ENCODE peak calls at places on chromosomes 11 and 22, in eight cellular contexts. J, V, T, Z, P, F, W and Y are unnamed samples.

GRCh38 chr11:32960553-32961164 is 55.0 kb upstream of the DEPDC7 start:
- DNase-seq in W (no peak), F (no peak), P (no peak), T (no peak), Z (no peak), V (no peak), J (no peak), Y (no peak)

GRCh38 chr22:33328789-33329296 is 270.7 kb upstream of the SYN3 start:
- DNase-seq in V (no peak), T (no peak), W (no peak), J (no peak), Z (no peak), F (no peak), P (no peak), Y (no peak)

GRCh38 chr11:36775157-36775556 is 177.1 kb upstream of the RAG2 start:
- DNase-seq in V (no peak), Z (no peak), J (no peak), F (no peak), W (no peak), T (no peak), P (no peak), Y (no peak)

GRCh38 chr22:39723899-39724351 is 153.4 kb downstream of the CACNA1I start:
- DNase-seq in W (no peak), V (no peak), J (no peak), T (no peak), Z (no peak), P (no peak), F (no peak), Y (peak; percentile 82)

GRCh38 chr11:115869780-115870431 is 365.7 kb upstream of the CADM1 start:
- DNase-seq in J (peak; percentile 54), W (no peak), F (no peak), V (peak; percentile 35), T (no peak), P (peak; percentile 15), Z (no peak), Y (no peak)

GRCh38 chr11:128207861-128208321 is 379.5 kb downstream of the ETS1 start:
- DNase-seq in P (no peak), Z (no peak), V (no peak), J (no peak), W (no peak), F (no peak), T (no peak), Y (no peak)

GRCh38 chr22:50641696-50642607 is 14.0 kb upstream of the ARSA start:
- DNase-seq in Z (peak; percentile 32), V (peak; percentile 74), T (no peak), W (no peak), F (no peak), J (peak; percentile 75), P (no peak), Y (peak; percentile 66)

GRCh38 chr11:118696673-118697226 is 17.3 kb upstream of the TREH start:
- DNase-seq in T (no peak), F (no peak), Z (no peak), J (no peak), V (no peak), W (no peak), P (no peak), Y (no peak)

GRCh38 chr11:31702966-31703365 is 108.2 kb downstream of the PAX6 start:
- DNase-seq in W (no peak), Z (no peak), T (no peak), P (no peak), F (no peak), V (no peak), J (no peak), Y (no peak)

GRCh38 chr22:19716041-19716828 is 1.9 kb downstream of the SEPTIN5 start:
- DNase-seq in F (no peak), T (no peak), J (no peak), P (no peak), V (no peak), Z (no peak), W (no peak), Y (no peak)

GRCh38 chr11:107752954-107753822 is 41.3 kb upstream of the SLN start:
- DNase-seq in T (no peak), J (no peak), P (no peak), Z (no peak), W (no peak), V (no peak), F (no peak), Y (no peak)

GRCh38 chr11:46127150-46127638 is 5.9 kb upstream of the PHF21A start:
- DNase-seq in W (peak; percentile 23), Z (no peak), F (no peak), V (peak; percentile 27), J (no peak), P (peak; percentile 47), T (no peak), Y (peak; percentile 19)

GRCh38 chr22:25403752-25404471 is 160.6 kb upstream of the GRK3 start:
- DNase-seq in J (no peak), P (no peak), W (no peak), Z (no peak), V (no peak), F (no peak), T (no peak), Y (no peak)

GRCh38 chr11:114170226-114170625 is 110.7 kb downstream of the ZBTB16 start:
- DNase-seq in Z (no peak), W (peak; percentile 34), J (no peak), F (no peak), V (no peak), P (no peak), T (no peak), Y (peak; percentile 24)

GRCh38 chr11:27716850-27717249 is 16.6 kb upstream of the BDNF start:
- DNase-seq in P (no peak), J (no peak), T (no peak), Z (no peak), F (no peak), W (no peak), V (no peak), Y (no peak)

GRCh38 chr11:23769214-23769613 is 727.6 kb upstream of the LUZP2 start:
- DNase-seq in T (no peak), V (no peak), P (no peak), F (no peak), W (no peak), Z (no peak), J (no peak), Y (no peak)

GRCh38 chr11:8097062-8097814 is 16.2 kb downstream of the TUB start:
- DNase-seq in P (no peak), Z (no peak), V (no peak), W (no peak), J (no peak), T (no peak), F (peak; percentile 50), Y (no peak)

GRCh38 chr11:46679252-46680163 is 20.9 kb downstream of the ARHGAP1 start:
- DNase-seq in T (peak; percentile 62), V (no peak), P (no peak), Z (no peak), W (no peak), J (no peak), F (no peak), Y (no peak)

GRCh38 chr11:44030276-44030932 is 17.4 kb upstream of the ACCSL start:
- DNase-seq in W (peak; percentile 40), Z (peak; percentile 86), J (no peak), P (no peak), V (no peak), F (no peak), T (no peak), Y (peak; percentile 80)

DNA sequence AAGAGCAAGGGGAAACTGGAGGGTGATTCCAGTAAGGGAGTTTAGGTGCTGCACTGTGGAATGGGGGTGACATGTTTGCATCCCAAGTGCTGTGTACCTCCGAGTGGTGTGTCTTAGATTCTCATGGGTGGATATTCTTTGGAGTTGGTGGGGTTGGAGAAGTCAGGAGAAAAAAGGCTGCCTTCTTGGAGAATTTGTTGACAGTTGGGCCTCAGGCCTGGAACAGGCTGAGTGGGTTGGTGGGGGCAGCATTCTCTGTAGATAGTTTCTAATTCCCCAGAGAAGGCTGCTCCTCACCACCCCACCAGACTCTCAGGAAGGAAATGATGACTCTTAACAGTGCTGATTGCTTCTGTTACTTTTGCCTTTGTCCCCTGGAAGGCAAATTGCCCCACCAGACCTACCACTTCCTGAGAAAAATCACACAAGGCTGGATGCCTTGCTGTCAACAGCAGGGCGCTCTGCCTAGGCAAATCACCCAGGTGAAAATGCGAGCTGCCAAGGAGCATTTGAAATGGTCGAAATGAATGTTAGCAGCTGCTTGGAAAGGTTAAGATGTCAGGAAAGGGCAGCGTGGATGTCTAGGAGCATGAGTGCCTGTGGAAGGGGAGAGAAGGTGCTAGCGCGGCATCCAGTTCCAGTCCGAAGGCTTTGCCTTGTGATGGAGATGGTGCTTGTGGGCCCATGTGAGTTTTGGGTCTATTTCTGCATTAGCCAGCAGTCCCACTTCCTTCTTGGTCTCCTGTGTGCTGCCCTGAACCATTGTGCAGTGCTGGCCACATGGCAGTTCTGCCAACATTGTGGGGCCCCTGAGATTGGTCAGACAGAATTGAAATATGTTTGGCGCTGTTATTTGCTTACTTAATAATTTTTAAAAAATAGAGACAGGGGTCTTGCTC is 29.7 kb upstream of the SORL1-AS1 start:
- DNase-seq in T (no peak), J (no peak), W (no peak), F (no peak), Z (no peak), V (no peak), P (peak; percentile 24), Y (peak; percentile 18)
- H3K36me3 ChIP-seq in T (no peaks in the 10 kb centered on the region), J (peaks cover 8% of the 10 kb centered on the region), W (no peaks in the 10 kb centered on the region), F (no peaks in the 10 kb centered on the region), Z (no peaks in the 10 kb centered on the region), V (peaks cover 34% of the 10 kb centered on the region), P (no peaks in the 10 kb centered on the region), Y (no peaks in the 10 kb centered on the region)

DNA sequence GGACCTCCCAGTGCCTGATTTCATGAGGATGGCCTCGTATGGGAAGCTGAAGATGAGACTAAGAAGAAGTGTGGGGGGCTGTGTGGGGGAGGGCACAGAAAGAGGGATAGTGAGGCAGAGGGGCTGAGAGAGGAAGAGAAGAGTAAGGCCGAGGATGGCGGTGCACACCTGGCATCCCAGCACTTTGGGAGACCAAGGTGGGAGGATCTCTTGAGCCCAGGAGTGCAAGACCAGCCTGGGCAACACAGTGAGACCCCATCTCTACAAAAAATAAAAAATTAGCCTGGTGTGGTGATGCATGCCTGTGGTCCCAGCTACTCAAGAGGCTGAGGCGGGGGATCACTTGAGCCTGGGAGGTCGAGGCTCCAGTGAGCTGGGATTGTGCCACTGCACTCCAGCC is 13.5 kb upstream of the EHD1 start:
- DNase-seq in P (no peak), Z (no peak), J (no peak), F (no peak), V (no peak), T (no peak), W (no peak), Y (no peak)
- TF ChIP-seq POLR2A in P (no peak), Z (no peak), J (no peak), F (no peak), V (no peak), T (no peak), W (no peak), Y (no peak)

GRCh38 chr11:132943325-132943736 is 589.0 kb downstream of the OPCML start:
- DNase-seq in T (no peak), Z (no peak), F (no peak), J (no peak), W (no peak), P (no peak), V (no peak), Y (no peak)
- H3K27ac ChIP-seq in T (no peak overlapping the region), Z (no peak overlapping the region), F (no peak overlapping the region), J (no peak overlapping the region), W (no peak overlapping the region), P (no peak overlapping the region), V (no peak overlapping the region), Y (no peak overlapping the region)

DNA sequence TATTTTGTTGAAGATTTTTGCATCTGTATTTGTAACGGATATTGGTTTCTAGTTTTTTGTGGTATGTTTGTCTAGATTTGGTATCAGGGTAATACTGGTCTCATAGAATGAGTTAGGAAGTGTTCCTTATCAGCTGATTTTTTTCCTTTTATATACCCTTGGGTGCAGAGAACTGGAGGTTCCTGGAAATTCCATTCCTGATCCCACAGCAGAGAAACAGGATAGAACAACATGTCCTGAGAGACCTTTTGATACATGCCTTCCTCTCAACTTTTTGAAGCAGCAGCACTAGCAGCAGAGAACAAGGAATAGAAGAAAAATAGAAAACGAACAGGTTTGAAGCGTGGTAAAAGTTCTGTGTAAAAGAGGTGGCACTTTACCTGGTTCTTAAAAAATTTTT is 36.8 kb downstream of the BIRC2 start:
- DNase-seq in T (no peak), P (no peak), V (no peak), W (no peak), Z (no peak), F (no peak), J (no peak), Y (no peak)
- H3K36me3 ChIP-seq in T (peaks cover 7% of the 10 kb centered on the region), P (no peaks in the 10 kb centered on the region), V (peaks cover 41% of the 10 kb centered on the region), W (peaks cover 67% of the 10 kb centered on the region), Z (no peaks in the 10 kb centered on the region), F (peaks cover 62% of the 10 kb centered on the region), J (peaks cover 8% of the 10 kb centered on the region), Y (no peaks in the 10 kb centered on the region)